ENCODE peak calls at places on chromosomes 1 and 21, in eight cellular contexts. Q is uterus, S is right atrium auricular region, L is lower leg skin, A is GM23338, C is AG04450, G is NB4, V is AG04449. T is an unnamed sample.
A peak's percentile ranks its signal among the peaks of the same experiment; 100 is the strongest.

GRCh38 chr1:223091928-223092327 is 51.1 kb downstream of the TLR5 start:
- DNase-seq in Q (no peak), S (no peak), L (no peak), A (no peak), C (no peak), G (no peak), V (no peak), T (no peak)

GRCh38 chr21:25457411-25457810 is 149.9 kb downstream of the MRPL39 start:
- DNase-seq in Q (no peak), S (no peak), L (no peak), A (no peak), C (peak; percentile 13), G (peak; percentile 68), V (peak; percentile 28), T (no peak)

GRCh38 chr1:170776147-170776734 is 112.3 kb downstream of the PRRX1 start:
- DNase-seq in Q (no peak), S (no peak), L (no peak), A (no peak), C (no peak), G (no peak), V (no peak), T (no peak)

GRCh38 chr1:17849216-17849615 is 94.1 kb downstream of the ACTL8 start:
- DNase-seq in Q (no peak), S (no peak), L (no peak), A (peak; percentile 45), C (no peak), G (no peak), V (no peak), T (no peak)

GRCh38 chr1:67987046-67987799 is 63.2 kb downstream of the DIRAS3 start:
- DNase-seq in Q (peak; percentile 42), S (no peak), L (no peak), A (no peak), C (peak; percentile 63), G (no peak), V (peak; percentile 93), T (no peak)

GRCh38 chr21:35953570-35953969 is 106.8 kb downstream of the SETD4 start:
- DNase-seq in Q (no peak), S (no peak), L (no peak), A (no peak), C (no peak), G (no peak), V (no peak), T (no peak)

GRCh38 chr1:5990913-5991783 is 1.1 kb downstream of the NPHP4 start:
- DNase-seq in Q (peak; percentile 44), S (no peak), L (no peak), A (peak; percentile 72), C (no peak), G (peak; percentile 53), V (no peak), T (no peak)

GRCh38 chr1:233636503-233636877 is 22.6 kb downstream of the KCNK1 start:
- DNase-seq in Q (no peak), S (no peak), L (no peak), A (no peak), C (no peak), G (no peak), V (no peak), T (no peak)

GRCh38 chr1:167439301-167439988 is 78.9 kb downstream of the CD247 start:
- DNase-seq in Q (peak; percentile 30), S (peak; percentile 59), L (peak; percentile 87), A (peak; percentile 85), C (no peak), G (peak; percentile 54), V (no peak), T (no peak)

GRCh38 chr1:40092241-40092640 is 4.8 kb downstream of the PPT1 start:
- DNase-seq in Q (no peak), S (no peak), L (no peak), A (no peak), C (no peak), G (no peak), V (no peak), T (no peak)

GRCh38 chr1:40096646-40096976 is 441 bp downstream of the PPT1 start:
- DNase-seq in Q (no peak), S (no peak), L (no peak), A (no peak), C (no peak), G (no peak), V (no peak), T (no peak)

GRCh38 chr1:40094481-40095110 is 2.5 kb downstream of the PPT1 start:
- DNase-seq in Q (no peak), S (no peak), L (no peak), A (no peak), C (no peak), G (peak; percentile 33), V (no peak), T (no peak)

GRCh38 chr1:40092811-40093617 is 4.0 kb downstream of the PPT1 start:
- DNase-seq in Q (no peak), S (no peak), L (no peak), A (no peak), C (no peak), G (peak; percentile 44), V (no peak), T (no peak)

DNA sequence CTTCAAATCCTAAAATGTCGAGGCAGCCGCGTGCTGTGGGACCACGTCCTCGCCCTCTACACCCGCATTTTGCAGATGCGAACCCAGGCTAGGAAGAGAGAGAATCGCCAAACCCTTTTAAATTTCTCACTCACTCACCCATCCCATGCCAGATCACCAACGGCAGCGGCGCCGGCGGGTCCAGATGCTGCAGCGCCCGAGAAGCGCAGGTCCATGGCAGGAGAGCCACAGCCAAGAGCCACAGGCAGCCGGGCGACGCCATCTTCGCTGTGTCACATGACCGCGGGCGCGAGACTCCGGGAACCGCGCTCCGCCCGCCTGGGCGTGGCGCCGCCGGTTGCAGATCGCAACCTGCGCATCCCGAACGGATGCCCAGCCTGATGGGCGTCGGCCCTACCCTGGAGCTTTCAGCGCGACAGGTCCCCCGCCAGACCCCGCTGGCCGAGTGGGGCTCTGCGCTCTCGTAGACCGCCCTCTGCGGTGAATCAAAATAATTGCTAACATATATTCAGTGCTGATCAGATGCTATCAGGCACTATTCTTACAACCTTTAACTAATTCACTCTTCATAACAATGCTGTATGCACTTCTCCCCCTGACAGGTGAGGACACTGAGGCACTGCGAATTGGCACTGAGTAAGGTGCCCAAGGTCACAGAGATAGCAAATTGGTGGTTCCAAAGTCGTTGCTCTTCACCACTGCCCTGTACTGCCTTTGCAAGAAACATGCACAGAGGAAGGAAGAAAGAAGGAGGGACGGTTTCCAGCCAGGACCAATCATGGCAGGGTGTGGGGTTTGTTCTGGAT is at the start of gene PPT1:
- DNase-seq in Q (peak; percentile 75), S (peak; percentile 74), L (peak; percentile 96), A (peak; percentile 91), C (no peak), G (peak; percentile 79), V (no peak), T (peak; percentile 79)
- TF ChIP-seq CTCF in Q (no peak), S (no peak), L (no peak), A (no peak), C (peak; percentile 28), G (no peak), V (peak; percentile 17), T (no peak)

GRCh38 chr1:205346956-205347574 is 9.7 kb downstream of the KLHDC8A start:
- DNase-seq in Q (no peak), S (no peak), L (no peak), A (peak; percentile 57), C (no peak), G (no peak), V (no peak), T (no peak)

GRCh38 chr1:205343431-205344009 is 13.2 kb downstream of the KLHDC8A start:
- DNase-seq in Q (no peak), S (no peak), L (no peak), A (peak; percentile 78), C (no peak), G (no peak), V (no peak), T (no peak)

GRCh38 chr1:205345761-205346160 is 11.0 kb downstream of the KLHDC8A start:
- DNase-seq in Q (no peak), S (no peak), L (no peak), A (no peak), C (no peak), G (no peak), V (no peak), T (no peak)

GRCh38 chr1:205340674-205341073 is 16.0 kb downstream of the KLHDC8A start:
- DNase-seq in Q (no peak), S (no peak), L (no peak), A (no peak), C (no peak), G (no peak), V (no peak), T (no peak)

DNA sequence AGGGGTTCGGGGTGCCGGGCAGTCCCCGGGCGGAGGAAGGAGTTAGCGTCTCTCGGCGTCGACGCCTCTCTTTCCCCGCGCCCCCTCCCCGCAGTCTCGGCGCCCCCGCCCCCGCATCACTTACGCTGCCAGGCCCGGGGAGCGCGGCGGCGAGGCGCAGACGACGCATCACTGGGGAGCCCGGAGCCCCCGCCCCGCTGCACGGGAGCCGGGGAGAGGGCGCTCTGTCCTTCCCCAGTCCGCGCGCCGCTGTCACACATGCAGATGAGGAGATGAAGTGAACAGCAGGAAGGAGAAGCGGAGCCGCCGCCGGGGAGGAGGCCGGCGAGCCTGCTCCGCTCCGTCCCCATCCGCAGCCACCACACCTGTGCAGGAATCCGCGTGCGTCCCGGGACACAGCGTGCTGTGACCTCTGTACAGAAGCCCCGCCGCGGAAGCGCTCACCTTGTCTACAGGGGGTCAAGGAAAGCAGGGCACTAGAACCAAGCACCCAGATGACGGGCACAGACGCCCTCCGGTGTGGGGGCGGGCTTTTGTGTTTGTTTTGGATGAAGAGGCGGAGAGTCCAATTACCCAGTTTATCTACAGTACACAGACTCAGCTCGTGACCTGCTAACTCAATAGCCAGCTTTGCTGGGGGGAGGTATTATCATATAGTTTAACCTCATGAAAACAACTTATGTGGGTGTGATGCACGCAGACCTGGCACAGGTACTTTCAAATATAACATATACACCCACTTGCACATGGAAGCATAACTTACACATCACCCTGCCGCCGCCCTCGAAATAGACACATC is 12.5 kb downstream of the KLHDC8A start:
- DNase-seq in Q (no peak), S (no peak), L (no peak), A (peak; percentile 76), C (no peak), G (no peak), V (no peak), T (no peak)
- H3K4me3 ChIP-seq in Q (peak overlapping the region; percentile 36), S (peak overlapping the region; percentile 2), L (no peak overlapping the region), A (peak overlapping the region; percentile 75), C (peak overlapping the region; percentile 37), G (no peak overlapping the region), V (peak overlapping the region; percentile 18), T (peak overlapping the region; percentile 67)

GRCh38 chr1:152745289-152745704 is 12.5 kb upstream of the KPRP start:
- DNase-seq in Q (no peak), S (no peak), L (no peak), A (no peak), C (no peak), G (peak; percentile 28), V (no peak), T (no peak)
- TF ChIP-seq CTCF in Q (no peak), S (no peak), L (no peak), A (peak; percentile 29), C (no peak), G (no peak), V (no peak), T (no peak)

DNA sequence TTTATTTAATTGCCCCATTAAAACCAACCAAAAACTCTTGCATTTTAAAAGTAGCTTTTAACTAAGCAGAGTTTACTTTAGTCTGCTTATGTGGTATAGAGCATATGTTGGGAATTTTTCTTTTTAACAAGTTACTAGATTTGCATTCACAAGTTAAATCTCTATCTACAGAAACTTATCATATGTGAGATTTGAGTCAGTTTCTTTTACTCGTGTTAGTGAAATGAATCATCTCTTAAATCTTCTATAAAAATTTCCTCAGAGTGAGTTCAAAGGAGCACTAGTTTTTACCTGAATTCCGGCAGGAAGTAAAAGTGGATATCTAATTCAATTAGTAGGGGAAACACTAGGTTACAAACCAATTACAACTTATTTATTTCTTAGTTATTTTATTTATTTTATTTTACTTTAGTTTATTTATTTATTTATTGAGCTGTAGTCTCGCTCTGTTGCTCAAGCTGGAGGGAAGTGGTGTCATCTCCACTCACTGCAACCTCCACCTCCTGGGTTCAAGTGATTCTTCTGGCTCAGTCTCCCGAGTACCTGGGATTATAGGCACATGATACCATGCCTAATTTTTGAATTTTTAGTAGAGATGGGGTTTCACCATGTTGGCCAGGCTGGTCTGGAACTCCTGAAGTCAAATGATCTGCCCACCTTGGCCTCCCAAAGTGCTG is 1609.6 kb upstream of the B3GALT2 start:
- DNase-seq in Q (no peak), S (no peak), L (no peak), A (no peak), C (no peak), G (no peak), V (no peak), T (no peak)
- H3K4me3 ChIP-seq in Q (no peak overlapping the region), S (no peak overlapping the region), L (no peak overlapping the region), A (no peak overlapping the region), C (no peak overlapping the region), G (no peak overlapping the region), V (no peak overlapping the region), T (no peak overlapping the region)

T was measured in coronary artery.